ENCODE peak calls at places on chromosomes 1 and 21, in six cellular contexts. One of them, this sample, is unnamed.

GRCh38 chr1:78334114-78334513 is 156.7 kb upstream of the PTGFR start:
- DNase-seq in body of pancreas: no peak
- DNase-seq in lung: no peak
- DNase-seq in CD4-positive, alpha-beta T cell: no peak
- DNase-seq in lower lobe of right lung: no peak
- DNase-seq in transverse colon: no peak
- DNase-seq in this sample: no peak

GRCh38 chr1:44803312-44804095 is 3.3 kb downstream of the PLK3 start:
- DNase-seq in body of pancreas: no peak
- DNase-seq in lower lobe of right lung: peak; percentile 45
- DNase-seq in transverse colon: no peak
- DNase-seq in lung: no peak
- DNase-seq in CD4-positive, alpha-beta T cell: no peak
- DNase-seq in this sample: no peak

GRCh38 chr21:42781150-42781980 is 98.0 kb downstream of the WDR4 start:
- DNase-seq in CD4-positive, alpha-beta T cell: no peak
- DNase-seq in body of pancreas: peak; percentile 48
- DNase-seq in lower lobe of right lung: no peak
- DNase-seq in transverse colon: peak; percentile 36
- DNase-seq in lung: no peak
- DNase-seq in this sample: no peak

GRCh38 chr1:156458181-156458503 is 42.4 kb downstream of the MEF2D start:
- DNase-seq in body of pancreas: no peak
- DNase-seq in lower lobe of right lung: no peak
- DNase-seq in transverse colon: no peak
- DNase-seq in CD4-positive, alpha-beta T cell: no peak
- DNase-seq in lung: no peak
- DNase-seq in this sample: no peak

GRCh38 chr1:182515556-182515955 is 65.6 kb downstream of the RGSL1 start:
- DNase-seq in CD4-positive, alpha-beta T cell: no peak
- DNase-seq in lower lobe of right lung: no peak
- DNase-seq in transverse colon: no peak
- DNase-seq in lung: no peak
- DNase-seq in body of pancreas: no peak
- DNase-seq in this sample: no peak

GRCh38 chr1:231162300-231162969 is 577 bp downstream of the TRIM67 start:
- DNase-seq in lower lobe of right lung: peak; percentile 55
- DNase-seq in CD4-positive, alpha-beta T cell: no peak
- DNase-seq in transverse colon: peak; percentile 12
- DNase-seq in lung: no peak
- DNase-seq in body of pancreas: peak; percentile 61
- DNase-seq in this sample: peak; percentile 50

GRCh38 chr1:39115271-39116110 is 89.0 kb upstream of the MACF1 start:
- DNase-seq in body of pancreas: no peak
- DNase-seq in transverse colon: no peak
- DNase-seq in lower lobe of right lung: no peak
- DNase-seq in lung: no peak
- DNase-seq in CD4-positive, alpha-beta T cell: no peak
- DNase-seq in this sample: no peak

GRCh38 chr1:213032651-213033050 is 17.0 kb upstream of the ANGEL2 start:
- DNase-seq in CD4-positive, alpha-beta T cell: no peak
- DNase-seq in transverse colon: no peak
- DNase-seq in body of pancreas: no peak
- DNase-seq in lower lobe of right lung: no peak
- DNase-seq in lung: no peak
- DNase-seq in this sample: no peak

GRCh38 chr1:46179138-46180081 is 3.1 kb upstream of the P3R3URF start:
- DNase-seq in lower lobe of right lung: peak; percentile 69
- DNase-seq in transverse colon: peak; percentile 88
- DNase-seq in CD4-positive, alpha-beta T cell: peak; percentile 59
- DNase-seq in body of pancreas: peak; percentile 87
- DNase-seq in lung: peak; percentile 81
- DNase-seq in this sample: peak; percentile 81

GRCh38 chr1:190479028-190479427 is 1.4 kb upstream of the BRINP3 start:
- DNase-seq in lower lobe of right lung: no peak
- DNase-seq in CD4-positive, alpha-beta T cell: no peak
- DNase-seq in lung: no peak
- DNase-seq in transverse colon: no peak
- DNase-seq in body of pancreas: no peak
- DNase-seq in this sample: no peak

GRCh38 chr1:230350208-230350921 is 75.8 kb downstream of the PGBD5 start:
- DNase-seq in lung: no peak
- DNase-seq in CD4-positive, alpha-beta T cell: no peak
- DNase-seq in body of pancreas: no peak
- DNase-seq in transverse colon: no peak
- DNase-seq in lower lobe of right lung: no peak
- DNase-seq in this sample: no peak

GRCh38 chr21:41615613-41616012 is 107.7 kb upstream of the TMPRSS2 start:
- DNase-seq in body of pancreas: no peak
- DNase-seq in lower lobe of right lung: no peak
- DNase-seq in lung: no peak
- DNase-seq in CD4-positive, alpha-beta T cell: no peak
- DNase-seq in transverse colon: no peak
- DNase-seq in this sample: no peak

GRCh38 chr1:54310439-54311328 is 95.5 kb downstream of the SSBP3 start:
- DNase-seq in CD4-positive, alpha-beta T cell: no peak
- DNase-seq in lung: peak; percentile 53
- DNase-seq in body of pancreas: peak; percentile 66
- DNase-seq in lower lobe of right lung: peak; percentile 62
- DNase-seq in transverse colon: peak; percentile 49
- DNase-seq in this sample: peak; percentile 60

GRCh38 chr1:167517535-167518330 is 596 bp downstream of the CD247 start:
- DNase-seq in CD4-positive, alpha-beta T cell: peak; percentile 83
- DNase-seq in body of pancreas: no peak
- DNase-seq in lung: no peak
- DNase-seq in lower lobe of right lung: peak; percentile 47
- DNase-seq in transverse colon: peak; percentile 22
- DNase-seq in this sample: no peak

GRCh38 chr1:219476116-219476515 is 136.8 kb downstream of the ZC3H11B start:
- DNase-seq in transverse colon: no peak
- DNase-seq in lower lobe of right lung: no peak
- DNase-seq in lung: no peak
- DNase-seq in body of pancreas: no peak
- DNase-seq in CD4-positive, alpha-beta T cell: no peak
- DNase-seq in this sample: no peak

GRCh38 chr1:172117800-172118199 is 276.5 kb downstream of the DNM3 start:
- DNase-seq in body of pancreas: no peak
- DNase-seq in transverse colon: no peak
- DNase-seq in lower lobe of right lung: no peak
- DNase-seq in CD4-positive, alpha-beta T cell: peak; percentile 4
- DNase-seq in lung: no peak
- DNase-seq in this sample: no peak

GRCh38 chr1:205826407-205826806 is 13.4 kb upstream of the SLC41A1 start:
- DNase-seq in lower lobe of right lung: no peak
- DNase-seq in CD4-positive, alpha-beta T cell: no peak
- DNase-seq in body of pancreas: no peak
- DNase-seq in lung: no peak
- DNase-seq in transverse colon: no peak
- DNase-seq in this sample: no peak

GRCh38 chr1:207797229-207797973 is 45.5 kb downstream of the CD46 start:
- DNase-seq in lung: peak; percentile 85
- DNase-seq in body of pancreas: peak; percentile 94
- DNase-seq in transverse colon: peak; percentile 90
- DNase-seq in lower lobe of right lung: peak; percentile 82
- DNase-seq in CD4-positive, alpha-beta T cell: peak; percentile 74
- DNase-seq in this sample: peak; percentile 72

GRCh38 chr21:46211786-46212720 is 16.5 kb downstream of the LSS start:
- DNase-seq in lung: no peak
- DNase-seq in CD4-positive, alpha-beta T cell: no peak
- DNase-seq in body of pancreas: no peak
- DNase-seq in transverse colon: no peak
- DNase-seq in lower lobe of right lung: peak; percentile 30
- DNase-seq in this sample: no peak

GRCh38 chr21:37914211-37914900 is 1.9 kb downstream of the KCNJ6 start:
- DNase-seq in lung: no peak
- DNase-seq in body of pancreas: peak; percentile 32
- DNase-seq in lower lobe of right lung: peak; percentile 57
- DNase-seq in transverse colon: no peak
- DNase-seq in CD4-positive, alpha-beta T cell: no peak
- DNase-seq in this sample: peak; percentile 50

GRCh38 chr1:170929835-170930554 is 5.3 kb upstream of the MROH9 start:
- DNase-seq in CD4-positive, alpha-beta T cell: no peak
- DNase-seq in body of pancreas: peak; percentile 12
- DNase-seq in lower lobe of right lung: no peak
- DNase-seq in lung: peak; percentile 31
- DNase-seq in transverse colon: no peak
- DNase-seq in this sample: no peak

GRCh38 chr1:46535063-46535462 is 16.4 kb downstream of the KNCN start:
- DNase-seq in CD4-positive, alpha-beta T cell: no peak
- DNase-seq in lower lobe of right lung: no peak
- DNase-seq in lung: no peak
- DNase-seq in body of pancreas: peak; percentile 73
- DNase-seq in transverse colon: peak; percentile 42
- DNase-seq in this sample: no peak

GRCh38 chr1:72075411-72075810 is 206.9 kb downstream of the NEGR1 start:
- DNase-seq in CD4-positive, alpha-beta T cell: no peak
- DNase-seq in transverse colon: no peak
- DNase-seq in lung: no peak
- DNase-seq in lower lobe of right lung: no peak
- DNase-seq in body of pancreas: no peak
- DNase-seq in this sample: no peak

GRCh38 chr1:18581420-18581880 is 49.2 kb upstream of the PAX7 start:
- DNase-seq in CD4-positive, alpha-beta T cell: no peak
- DNase-seq in body of pancreas: peak; percentile 66
- DNase-seq in lung: no peak
- DNase-seq in transverse colon: peak; percentile 15
- DNase-seq in lower lobe of right lung: peak; percentile 52
- DNase-seq in this sample: peak; percentile 63

GRCh38 chr1:156641761-156642264 is at the start of gene BCAN:
- DNase-seq in lower lobe of right lung: no peak
- DNase-seq in transverse colon: no peak
- DNase-seq in lung: no peak
- DNase-seq in CD4-positive, alpha-beta T cell: peak; percentile 12
- DNase-seq in body of pancreas: no peak
- DNase-seq in this sample: peak; percentile 60

GRCh38 chr1:244302889-244303609 is 148.7 kb downstream of the ADSS2 start:
- DNase-seq in body of pancreas: no peak
- DNase-seq in CD4-positive, alpha-beta T cell: no peak
- DNase-seq in transverse colon: peak; percentile 50
- DNase-seq in lung: peak; percentile 83
- DNase-seq in lower lobe of right lung: peak; percentile 70
- DNase-seq in this sample: no peak

GRCh38 chr1:116902718-116903390 is 6.9 kb upstream of the PTGFRN start:
- DNase-seq in lung: no peak
- DNase-seq in lower lobe of right lung: no peak
- DNase-seq in body of pancreas: no peak
- DNase-seq in transverse colon: no peak
- DNase-seq in CD4-positive, alpha-beta T cell: no peak
- DNase-seq in this sample: no peak

GRCh38 chr1:116904791-116905320 is 4.9 kb upstream of the PTGFRN start:
- DNase-seq in lung: no peak
- DNase-seq in transverse colon: no peak
- DNase-seq in body of pancreas: no peak
- DNase-seq in lower lobe of right lung: no peak
- DNase-seq in CD4-positive, alpha-beta T cell: no peak
- DNase-seq in this sample: no peak

GRCh38 chr1:116900471-116901365 is 9.0 kb upstream of the PTGFRN start:
- DNase-seq in lung: no peak
- DNase-seq in lower lobe of right lung: no peak
- DNase-seq in CD4-positive, alpha-beta T cell: no peak
- DNase-seq in body of pancreas: no peak
- DNase-seq in transverse colon: no peak
- DNase-seq in this sample: no peak

GRCh38 chr1:116899529-116899928 is 10.2 kb upstream of the PTGFRN start:
- DNase-seq in transverse colon: no peak
- DNase-seq in body of pancreas: no peak
- DNase-seq in CD4-positive, alpha-beta T cell: no peak
- DNase-seq in lower lobe of right lung: no peak
- DNase-seq in lung: no peak
- DNase-seq in this sample: no peak

GRCh38 chr1:116902027-116902426 is 7.7 kb upstream of the PTGFRN start:
- DNase-seq in transverse colon: no peak
- DNase-seq in body of pancreas: no peak
- DNase-seq in lung: no peak
- DNase-seq in CD4-positive, alpha-beta T cell: no peak
- DNase-seq in lower lobe of right lung: no peak
- DNase-seq in this sample: no peak
- TF ChIP-seq CTCF in transverse colon: no peak
- TF ChIP-seq CTCF in body of pancreas: no peak
- TF ChIP-seq CTCF in lung: no peak
- TF ChIP-seq CTCF in CD4-positive, alpha-beta T cell: no peak
- TF ChIP-seq CTCF in lower lobe of right lung: no peak
- TF ChIP-seq CTCF in this sample: no peak

GRCh38 chr21:23936224-23936623 is 1671.1 kb downstream of the MRPL39 start:
- DNase-seq in CD4-positive, alpha-beta T cell: no peak
- DNase-seq in transverse colon: no peak
- DNase-seq in lung: no peak
- DNase-seq in lower lobe of right lung: no peak
- DNase-seq in body of pancreas: peak; percentile 8
- DNase-seq in this sample: no peak
- TF ChIP-seq CTCF in CD4-positive, alpha-beta T cell: no peak
- TF ChIP-seq CTCF in transverse colon: no peak
- TF ChIP-seq CTCF in lung: no peak
- TF ChIP-seq CTCF in lower lobe of right lung: no peak
- TF ChIP-seq CTCF in body of pancreas: peak; percentile 16
- TF ChIP-seq CTCF in this sample: peak; percentile 25

DNA sequence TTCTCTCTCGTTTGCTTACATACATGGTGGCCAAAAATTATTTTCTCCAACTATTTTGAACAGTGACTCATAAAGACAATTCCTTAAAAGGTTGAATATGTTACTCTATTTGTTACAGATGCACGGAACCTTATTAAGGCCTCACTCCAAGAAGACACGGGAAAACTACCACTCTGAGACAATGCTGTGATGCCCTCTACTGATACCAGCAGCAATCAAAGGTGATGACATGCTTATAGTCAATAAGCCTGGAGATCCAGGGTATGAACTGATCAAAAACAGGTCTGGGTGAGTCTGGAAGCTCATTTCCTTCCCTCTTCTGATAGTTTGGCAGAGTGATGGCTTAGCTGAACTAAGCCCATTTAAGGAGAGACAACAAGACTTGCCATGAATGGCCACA is 563.0 kb downstream of the LRRIQ3 start:
- DNase-seq in CD4-positive, alpha-beta T cell: no peak
- DNase-seq in body of pancreas: no peak
- DNase-seq in lower lobe of right lung: no peak
- DNase-seq in lung: no peak
- DNase-seq in transverse colon: no peak
- DNase-seq in this sample: no peak
- TF ChIP-seq CTCF in CD4-positive, alpha-beta T cell: no peak
- TF ChIP-seq CTCF in body of pancreas: no peak
- TF ChIP-seq CTCF in lower lobe of right lung: no peak
- TF ChIP-seq CTCF in lung: no peak
- TF ChIP-seq CTCF in transverse colon: no peak
- TF ChIP-seq CTCF in this sample: no peak

DNA sequence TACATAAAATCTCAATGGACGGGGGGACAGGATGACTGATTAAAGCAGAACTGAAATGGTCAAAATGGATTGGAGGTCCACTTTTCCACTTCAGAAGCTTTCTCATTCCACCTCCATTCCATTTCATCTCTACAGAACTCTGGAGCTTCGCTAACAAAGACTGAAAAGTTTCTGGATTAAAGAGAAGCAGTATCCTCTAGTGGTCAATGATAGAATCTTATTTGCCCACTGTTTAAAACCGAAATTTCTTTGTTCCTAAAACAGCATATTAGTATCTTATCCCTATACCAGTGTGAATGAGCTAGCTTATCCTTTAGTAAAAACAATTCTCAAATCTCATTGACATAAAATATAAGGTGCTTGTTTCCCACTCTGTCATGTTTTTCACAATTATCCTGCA is 890.6 kb downstream of the KCNT2 start:
- DNase-seq in transverse colon: no peak
- DNase-seq in lung: no peak
- DNase-seq in body of pancreas: no peak
- DNase-seq in lower lobe of right lung: no peak
- DNase-seq in CD4-positive, alpha-beta T cell: no peak
- DNase-seq in this sample: no peak
- TF ChIP-seq CTCF in transverse colon: peak; percentile 45
- TF ChIP-seq CTCF in lung: no peak
- TF ChIP-seq CTCF in body of pancreas: no peak
- TF ChIP-seq CTCF in lower lobe of right lung: peak; percentile 8
- TF ChIP-seq CTCF in CD4-positive, alpha-beta T cell: no peak
- TF ChIP-seq CTCF in this sample: peak; percentile 66

This sample was measured in neural crest cell.